ENCODE peak calls at places on chromosomes 5 and 9, in eight cellular contexts. P is fibroblast of lung, D is pancreas, M is K562, B is GM23338, A is right lobe of liver, Y is mammary epithelial cell, S is colonic mucosa. U is an unnamed sample.
A peak's percentile ranks its signal among the peaks of the same experiment; 100 is the strongest.

GRCh38 chr5:42021119-42021518 is 96.0 kb downstream of the FBXO4 start:
- DNase-seq in Y (peak; percentile 69), B (no peak), A (no peak), P (no peak), S (no peak), D (no peak), M (no peak), U (no peak)

GRCh38 chr9:114538241-114538640 is 33.0 kb upstream of the WHRN start:
- DNase-seq in Y (peak; percentile 13), S (peak; percentile 42), D (no peak), A (no peak), P (no peak), B (peak; percentile 89), M (peak; percentile 63), U (peak; percentile 57)

GRCh38 chr9:93040409-93040808 is 18.1 kb upstream of the SUSD3 start:
- DNase-seq in Y (no peak), M (no peak), B (no peak), D (no peak), S (no peak), P (no peak), A (no peak), U (no peak)

GRCh38 chr5:76716456-76717157 is 681 bp downstream of the F2R start:
- DNase-seq in S (peak; percentile 44), B (peak; percentile 64), D (no peak), M (peak; percentile 77), P (no peak), A (no peak), Y (no peak), U (no peak)

GRCh38 chr5:60977956-60978737 is 33.1 kb downstream of the NDUFAF2 start:
- DNase-seq in P (no peak), S (no peak), D (no peak), M (peak; percentile 58), B (no peak), A (no peak), Y (no peak), U (no peak)

GRCh38 chr5:98787131-98787719 is 13.8 kb downstream of the RGMB start:
- DNase-seq in P (no peak), M (no peak), A (no peak), D (no peak), B (no peak), Y (no peak), S (no peak), U (no peak)

GRCh38 chr5:172972557-172972956 is 11.0 kb upstream of the ATP6V0E1 start:
- DNase-seq in Y (no peak), A (no peak), S (no peak), B (no peak), D (no peak), M (no peak), P (no peak), U (no peak)

GRCh38 chr9:109742759-109743388 is 37.1 kb upstream of the PALM2AKAP2 start:
- DNase-seq in B (peak; percentile 44), A (no peak), Y (no peak), S (no peak), D (no peak), M (no peak), P (peak; percentile 21), U (no peak)

GRCh38 chr5:171313481-171314206 is 4.6 kb downstream of the TLX3 start:
- DNase-seq in Y (no peak), P (no peak), S (no peak), D (no peak), A (no peak), M (no peak), B (peak; percentile 47), U (no peak)

GRCh38 chr5:92518318-92518913 is 1062.6 kb downstream of the NR2F1-AS1 start:
- DNase-seq in S (no peak), P (peak; percentile 67), B (peak; percentile 70), D (no peak), Y (peak; percentile 62), A (no peak), M (no peak), U (no peak)

GRCh38 chr5:147835386-147835798 is 3.9 kb upstream of the SPINK1 start:
- DNase-seq in S (no peak), B (no peak), D (peak; percentile 49), M (no peak), A (no peak), P (peak; percentile 31), Y (peak; percentile 18), U (no peak)

GRCh38 chr5:66742083-66742895 is 146.1 kb downstream of the MAST4 start:
- DNase-seq in D (peak; percentile 17), B (peak; percentile 49), Y (no peak), A (no peak), S (peak; percentile 26), M (peak; percentile 16), P (peak; percentile 21), U (no peak)

GRCh38 chr5:5979362-5979760 is 399.0 kb downstream of the MED10 start:
- DNase-seq in D (no peak), Y (no peak), S (no peak), P (no peak), M (no peak), B (peak; percentile 12), A (no peak), U (no peak)

GRCh38 chr9:93064392-93065124 is 6.1 kb downstream of the SUSD3 start:
- DNase-seq in Y (peak; percentile 26), B (no peak), A (no peak), S (peak; percentile 45), M (peak; percentile 73), D (no peak), P (no peak), U (no peak)

GRCh38 chr5:95848701-95849100 is 26.2 kb upstream of the GLRX start:
- DNase-seq in Y (no peak), P (no peak), B (no peak), A (no peak), D (no peak), S (no peak), M (no peak), U (no peak)

GRCh38 chr9:83707518-83707767 is 315 bp downstream of the UBQLN1 start:
- DNase-seq in A (no peak), B (no peak), M (no peak), S (no peak), D (no peak), P (no peak), Y (peak; percentile 84), U (no peak)

GRCh38 chr9:121281614-121282291 is 13.8 kb downstream of the GSN start:
- DNase-seq in P (peak; percentile 64), M (peak; percentile 73), B (no peak), Y (peak; percentile 99), S (peak; percentile 95), A (peak; percentile 63), D (peak; percentile 89), U (no peak)

GRCh38 chr9:33116855-33117254 is 40.4 kb upstream of the SMU1 start:
- DNase-seq in S (no peak), A (peak; percentile 27), D (no peak), M (no peak), P (no peak), Y (no peak), B (no peak), U (no peak)

GRCh38 chr5:57094753-57095683 is 78.8 kb upstream of the GPBP1 start:
- DNase-seq in Y (peak; percentile 41), M (peak; percentile 42), D (no peak), S (peak; percentile 86), P (no peak), A (no peak), B (peak; percentile 82), U (peak; percentile 16)

GRCh38 chr9:16642421-16643109 is 227.9 kb downstream of the BNC2 start:
- DNase-seq in D (no peak), P (no peak), Y (no peak), S (no peak), A (no peak), B (no peak), M (no peak), U (no peak)

GRCh38 chr9:16637218-16637617 is 233.3 kb downstream of the BNC2 start:
- DNase-seq in Y (peak; percentile 45), M (no peak), D (no peak), P (no peak), A (no peak), S (no peak), B (no peak), U (no peak)

GRCh38 chr9:16640649-16641048 is 229.8 kb downstream of the BNC2 start:
- DNase-seq in B (peak; percentile 72), D (no peak), M (no peak), Y (no peak), A (no peak), P (no peak), S (no peak), U (no peak)

GRCh38 chr9:16637938-16638337 is 232.5 kb downstream of the BNC2 start:
- DNase-seq in S (no peak), P (no peak), A (no peak), D (no peak), M (no peak), Y (peak; percentile 26), B (no peak), U (no peak)

GRCh38 chr9:16639644-16640043 is 230.8 kb downstream of the BNC2 start:
- DNase-seq in P (no peak), M (no peak), Y (no peak), S (no peak), B (no peak), A (no peak), D (no peak), U (no peak)
- H3K4me1 ChIP-seq in P (peaks cover 2% of the 10 kb centered on the region), M (no peaks in the 10 kb centered on the region), Y (peaks cover 13% of the 10 kb centered on the region), S (no peaks in the 10 kb centered on the region), B (peaks cover 14% of the 10 kb centered on the region), A (no peaks in the 10 kb centered on the region), D (no peaks in the 10 kb centered on the region), U (peaks cover 1% of the 10 kb centered on the region)

GRCh38 chr5:10418654-10419345 is 22.9 kb upstream of the ROPN1L start:
- DNase-seq in P (no peak), D (no peak), S (no peak), M (no peak), A (no peak), B (no peak), Y (no peak), U (no peak)
- H3K36me3 ChIP-seq in P (peaks cover 4% of the 10 kb centered on the region), D (peaks cover 15% of the 10 kb centered on the region), S (peaks cover 23% of the 10 kb centered on the region), M (peaks cover 99% of the 10 kb centered on the region), A (peaks cover 4% of the 10 kb centered on the region), B (peaks cover 44% of the 10 kb centered on the region), Y (peaks cover 39% of the 10 kb centered on the region), U (no peaks in the 10 kb centered on the region)

GRCh38 chr5:139180850-139181785 is 17.1 kb downstream of the SIL1 start:
- DNase-seq in S (no peak), A (no peak), B (no peak), Y (no peak), D (no peak), P (peak; percentile 41), M (no peak), U (no peak)

GRCh38 chr5:139178948-139179347 is 19.2 kb downstream of the SIL1 start:
- DNase-seq in B (peak; percentile 34), M (peak; percentile 83), D (peak; percentile 55), A (no peak), S (no peak), P (peak; percentile 30), Y (peak; percentile 56), U (no peak)

GRCh38 chr5:139183502-139183901 is 14.7 kb downstream of the SIL1 start:
- DNase-seq in S (no peak), A (no peak), Y (no peak), P (no peak), D (peak; percentile 33), M (no peak), B (no peak), U (no peak)

GRCh38 chr5:139182528-139183296 is 15.5 kb downstream of the SIL1 start:
- DNase-seq in B (no peak), D (no peak), P (no peak), A (no peak), Y (no peak), M (no peak), S (no peak), U (no peak)

GRCh38 chr5:139181835-139182452 is 16.2 kb downstream of the SIL1 start:
- DNase-seq in Y (peak; percentile 83), P (peak; percentile 38), D (no peak), B (no peak), A (no peak), S (peak; percentile 34), M (no peak), U (no peak)
- H3K4me1 ChIP-seq in Y (peaks cover 37% of the 10 kb centered on the region), P (peaks cover 11% of the 10 kb centered on the region), D (peaks cover 62% of the 10 kb centered on the region), B (no peaks in the 10 kb centered on the region), A (no peaks in the 10 kb centered on the region), S (peaks cover 5% of the 10 kb centered on the region), M (peaks cover 20% of the 10 kb centered on the region), U (peaks cover 1% of the 10 kb centered on the region)

GRCh38 chr5:105331558-105331957 is 1769.0 kb upstream of the NUDT12 start:
- DNase-seq in D (no peak), A (no peak), B (no peak), Y (no peak), M (no peak), S (no peak), P (no peak), U (no peak)
- H3K36me3 ChIP-seq in D (no peaks in the 10 kb centered on the region), A (no peaks in the 10 kb centered on the region), B (no peaks in the 10 kb centered on the region), Y (no peaks in the 10 kb centered on the region), M (no peaks in the 10 kb centered on the region), S (no peaks in the 10 kb centered on the region), P (no peaks in the 10 kb centered on the region), U (no peaks in the 10 kb centered on the region)